ENCODE peak calls at places on chromosomes 7 and 10, in seven cellular contexts. A is NT2/D1; Y is NCI-H345; R is MV-4-11; V is HFFc6; Z is effector CD8-positive, alpha-beta T cell; B is fibroblast of pulmonary artery. F is an unnamed sample.

GRCh38 chr7:143901360-143901709 is 641 bp downstream of the TCAF1 start:
- DNase-seq in A (peak; percentile 43), Y (no peak), R (no peak), V (peak; percentile 28), Z (no peak), B (peak; percentile 61), F (no peak)

GRCh38 chr7:26850193-26850651 is 14.2 kb downstream of the SKAP2 start:
- DNase-seq in A (no peak), Y (no peak), R (no peak), V (no peak), Z (no peak), B (no peak), F (no peak)

GRCh38 chr10:42988069-42988468 is 88.8 kb upstream of the RET start:
- DNase-seq in A (no peak), Y (no peak), R (no peak), V (no peak), Z (no peak), B (no peak), F (no peak)

GRCh38 chr7:7183061-7183832 is 903 bp downstream of the C1GALT1 start:
- DNase-seq in A (no peak), Y (peak; percentile 42), R (no peak), V (peak; percentile 3), Z (no peak), B (peak; percentile 30), F (no peak)

GRCh38 chr7:149777551-149778326 is 4.4 kb upstream of the ZNF467 start:
- DNase-seq in A (no peak), Y (no peak), R (no peak), V (no peak), Z (no peak), B (no peak), F (no peak)

GRCh38 chr10:113945075-113945686 is 90.7 kb downstream of the NHLRC2 start:
- DNase-seq in A (no peak), Y (no peak), R (no peak), V (peak; percentile 56), Z (no peak), B (peak; percentile 51), F (no peak)

GRCh38 chr7:43560742-43561330 is 22.1 kb upstream of the STK17A start:
- DNase-seq in A (no peak), Y (no peak), R (no peak), V (no peak), Z (no peak), B (no peak), F (no peak)

GRCh38 chr7:96330193-96330592 is 8.3 kb upstream of the SLC25A13 start:
- DNase-seq in A (no peak), Y (peak; percentile 54), R (no peak), V (no peak), Z (no peak), B (no peak), F (no peak)

GRCh38 chr10:72254891-72255568 is 18.7 kb upstream of the DDIT4 start:
- DNase-seq in A (no peak), Y (peak; percentile 53), R (peak; percentile 74), V (peak; percentile 52), Z (peak; percentile 7), B (peak; percentile 87), F (no peak)

GRCh38 chr7:23598321-23598720 is 1.1 kb downstream of the CCDC126 start:
- DNase-seq in A (no peak), Y (peak; percentile 26), R (no peak), V (no peak), Z (no peak), B (no peak), F (no peak)

GRCh38 chr7:124645704-124646103 is 119.9 kb downstream of the GPR37 start:
- DNase-seq in A (no peak), Y (no peak), R (no peak), V (no peak), Z (no peak), B (no peak), F (no peak)

GRCh38 chr10:78164687-78165086 is 131.0 kb downstream of the RPS24 start:
- DNase-seq in A (no peak), Y (no peak), R (no peak), V (no peak), Z (no peak), B (no peak), F (no peak)